ENCODE peak calls at places on chromosomes 5 and 9, in nine cellular contexts. V is HepG2, Y is HL-60, Q is spleen, L is prostate gland, X is HCT116, E is GM23338, Z is stomach, G is Panc1. M is an unnamed sample.

GRCh38 chr5:133232011-133232410 is 180.2 kb downstream of the HSPA4 start:
- DNase-seq in G (no peak), L (no peak), E (no peak), Z (peak), Y (no peak), Q (no peak), V (no peak), X (no peak), M (no peak)

GRCh38 chr5:39394946-39395345 is 29.8 kb downstream of the DAB2 start:
- DNase-seq in X (no peak), V (no peak), E (no peak), G (no peak), Y (no peak), Z (no peak), L (no peak), Q (no peak), M (no peak)

GRCh38 chr5:11234501-11234911 is 473.5 kb upstream of the DAP start:
- DNase-seq in E (no peak), V (no peak), Z (no peak), L (no peak), X (no peak), Q (peak), G (no peak), Y (no peak), M (no peak)

GRCh38 chr5:68122439-68122906 is 93.1 kb upstream of the PIK3R1 start:
- DNase-seq in L (peak), G (no peak), Q (no peak), E (no peak), V (no peak), Y (no peak), Z (peak), X (no peak), M (no peak)

GRCh38 chr5:28961806-28962205 is 1923.4 kb upstream of the CDH9 start:
- DNase-seq in L (no peak), E (no peak), X (no peak), G (no peak), Q (no peak), Y (no peak), Z (no peak), V (no peak), M (no peak)

GRCh38 chr9:109246533-109246932 is 74.3 kb downstream of the EPB41L4B start:
- DNase-seq in X (no peak), Q (no peak), L (no peak), V (no peak), G (no peak), Z (no peak), E (no peak), Y (no peak), M (no peak)

GRCh38 chr5:61371474-61371873 is 39.4 kb downstream of the ZSWIM6 start:
- DNase-seq in L (no peak), X (no peak), Y (no peak), Z (no peak), V (no peak), G (no peak), E (peak), Q (no peak), M (no peak)

GRCh38 chr9:134652291-134653225 is 11.0 kb downstream of the COL5A1 start:
- DNase-seq in L (no peak), Y (no peak), Z (no peak), V (no peak), Q (peak), G (no peak), E (no peak), X (no peak), M (no peak)

GRCh38 chr9:79129865-79130480 is 441.8 kb upstream of the TLE4 start:
- DNase-seq in E (peak), G (peak), Q (no peak), X (peak), Z (peak), Y (peak), L (peak), V (peak), M (no peak)

GRCh38 chr9:127388037-127388855 is 8.7 kb upstream of the SLC2A8 start:
- DNase-seq in X (peak), V (peak), G (peak), Y (peak), E (no peak), Z (no peak), Q (peak), L (no peak), M (peak)

GRCh38 chr9:120410925-120411501 is 169.0 kb downstream of the CDK5RAP2 start:
- DNase-seq in Z (no peak), Y (no peak), Q (no peak), V (no peak), G (no peak), L (no peak), E (no peak), X (no peak), M (no peak)

GRCh38 chr5:4199461-4199860 is 603.8 kb downstream of the IRX1 start:
- DNase-seq in V (no peak), L (no peak), Z (no peak), E (peak), Y (no peak), X (no peak), Q (no peak), G (no peak), M (no peak)

DNA sequence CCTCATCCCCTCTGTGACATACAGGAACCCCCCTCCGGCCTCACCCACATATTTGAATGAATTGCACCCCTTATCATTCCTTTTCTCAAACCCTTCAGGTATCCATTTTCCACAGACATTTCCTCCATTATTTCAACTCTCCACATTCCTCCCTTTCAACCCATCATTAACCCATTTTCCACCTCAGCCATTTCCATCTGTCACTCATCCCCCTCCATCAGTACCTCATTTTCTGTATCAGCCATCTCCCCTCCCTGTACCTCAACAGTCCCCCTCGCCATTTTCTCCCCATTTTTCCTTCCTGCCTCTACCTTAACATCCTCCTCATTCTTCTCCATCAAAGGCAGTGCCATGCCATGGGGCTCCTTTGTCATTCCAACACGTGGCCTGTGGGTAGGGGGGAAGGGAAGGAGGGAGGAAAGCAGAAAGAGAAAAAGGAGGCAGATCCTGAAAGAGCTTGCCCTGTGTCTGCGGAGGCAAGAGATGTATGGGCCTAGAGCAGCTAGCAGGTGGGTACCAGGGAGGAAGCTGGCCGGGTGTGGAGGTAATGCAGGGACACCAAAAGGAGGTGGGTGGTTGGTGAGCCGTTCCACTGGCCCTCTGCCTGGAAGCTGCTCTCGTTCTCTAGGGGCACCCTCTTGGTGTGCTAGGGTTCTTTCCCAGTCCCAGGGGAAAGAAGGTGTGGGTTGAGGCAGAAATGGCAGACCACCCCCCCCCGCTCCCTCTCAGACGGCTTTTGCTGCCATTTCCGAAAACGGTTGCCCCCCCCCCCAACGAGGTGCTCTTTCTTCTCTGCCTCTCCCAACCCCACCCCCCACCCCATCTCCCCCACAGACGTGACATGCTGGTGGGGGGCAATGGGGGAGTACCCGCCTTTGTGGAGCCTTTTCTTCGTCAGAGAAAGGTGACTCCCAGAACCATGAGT is 1.6 kb downstream of the DNAJB5 start:
- DNase-seq in V (no peak), Y (no peak), Q (peak), Z (no peak), X (no peak), L (no peak), G (no peak), E (peak), M (no peak)
- TF ChIP-seq POLR2AphosphoS5 in V (no peak), Y (no peak), Q (no peak), Z (no peak), X (no peak), L (no peak), G (no peak), E (no peak), M (no peak)

GRCh38 chr5:180329606-180330269 is 23.4 kb downstream of the GFPT2 start:
- DNase-seq in Q (peak), L (no peak), Y (no peak), V (no peak), Z (no peak), G (no peak), E (no peak), X (no peak), M (no peak)
- TF ChIP-seq POLR2AphosphoS5 in Q (no peak), L (no peak), Y (no peak), V (no peak), Z (no peak), G (no peak), E (no peak), X (no peak), M (no peak)

DNA sequence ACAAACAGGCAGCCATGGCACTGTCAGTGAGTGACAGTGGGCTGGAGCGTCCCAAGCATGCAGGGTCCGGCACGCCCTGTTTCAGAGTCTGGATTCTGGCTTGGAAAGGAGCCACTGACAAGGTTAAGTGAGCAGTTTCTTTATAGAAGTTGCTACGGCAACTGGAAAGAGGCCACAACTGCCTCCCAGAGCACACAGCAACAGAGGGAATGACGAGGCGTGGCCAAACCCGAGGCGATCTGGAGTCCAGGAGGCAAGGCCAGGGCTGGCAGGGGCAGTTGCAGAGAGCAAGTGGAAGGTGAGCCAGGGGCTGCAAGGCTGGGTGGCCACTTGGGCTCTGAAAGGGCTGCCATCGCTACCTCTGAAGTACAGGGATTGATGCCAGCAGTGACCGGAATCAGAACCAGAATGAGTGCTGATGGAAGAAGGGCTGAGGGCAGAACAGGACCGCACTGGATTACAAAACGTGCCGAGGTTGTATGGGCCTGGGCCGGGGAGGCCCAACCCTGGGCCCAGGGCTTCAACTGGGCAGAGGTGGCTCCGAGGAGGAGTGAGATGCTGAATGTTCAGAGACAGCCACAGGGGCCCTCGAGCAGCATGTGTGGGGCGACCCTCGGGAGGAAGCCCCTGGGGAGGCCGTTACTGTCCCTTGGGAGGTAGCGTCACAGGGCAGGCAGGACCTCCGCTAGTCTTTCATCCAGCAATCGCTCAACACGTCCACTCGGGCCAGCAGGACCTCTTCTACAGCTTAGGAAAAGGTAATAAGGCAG is 4.6 kb downstream of the MRPL41 start:
- DNase-seq in L (peak), E (no peak), V (no peak), G (no peak), Y (no peak), Z (peak), Q (no peak), X (no peak), M (no peak)
- TF ChIP-seq POLR2AphosphoS5 in L (peak), E (no peak), V (no peak), G (no peak), Y (no peak), Z (no peak), Q (peak), X (no peak), M (no peak)

DNA sequence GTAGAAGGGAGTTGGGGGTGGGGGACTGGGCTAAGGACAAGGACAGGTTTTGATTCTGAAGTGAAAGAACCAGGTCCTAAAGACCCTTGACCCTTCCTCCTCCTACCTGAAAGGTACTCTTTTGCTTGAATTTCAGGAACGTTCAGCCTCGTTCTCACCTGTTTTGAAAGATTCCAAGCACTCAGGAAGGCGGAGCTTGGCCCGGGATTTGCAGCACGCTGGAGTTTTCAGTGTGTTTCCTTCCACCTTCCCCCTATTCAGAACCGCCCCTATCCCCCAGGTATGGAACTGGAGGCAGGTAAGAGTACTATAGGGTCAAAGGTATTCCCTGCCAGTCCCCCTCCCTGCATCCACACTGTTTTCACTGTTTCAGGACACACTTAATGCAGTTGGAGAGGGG is 7.1 kb downstream of the EGR1 start:
- DNase-seq in G (no peak), Q (no peak), V (no peak), X (no peak), Y (no peak), Z (no peak), E (peak), L (no peak), M (no peak)
- TF ChIP-seq POLR2AphosphoS5 in G (no peak), Q (no peak), V (no peak), X (no peak), Y (no peak), Z (no peak), E (no peak), L (no peak), M (no peak)

GRCh38 chr9:38682713-38683112 is 37.2 kb downstream of the FAM240B start:
- DNase-seq in Q (no peak), V (peak), G (peak), X (peak), E (peak), Y (no peak), Z (no peak), L (no peak), M (no peak)
- TF ChIP-seq POLR2AphosphoS5 in Q (no peak), V (no peak), G (no peak), X (no peak), E (no peak), Y (no peak), Z (no peak), L (no peak), M (no peak)